ENCODE peak calls at places on chromosomes 12 and 14, in ten cellular contexts. F, W, N, B, K, I, O, H, S and M are unnamed samples.

GRCh38 chr12:131222271-131223139 is 268.8 kb downstream of the ADGRD1 start:
- DNase-seq in F (no peak), W (no peak), N (peak), B (no peak), K (no peak), I (no peak), O (no peak), H (no peak), S (no peak), M (no peak)

GRCh38 chr12:27009926-27010325 is 4.3 kb downstream of the TM7SF3 start:
- DNase-seq in F (no peak), W (peak), N (peak), B (no peak), K (no peak), I (no peak), O (no peak), H (no peak), S (no peak), M (no peak)

GRCh38 chr12:73863541-73863940 is 674.1 kb upstream of the ATXN7L3B start:
- DNase-seq in F (no peak), W (no peak), N (peak), B (no peak), K (no peak), I (no peak), O (peak), H (no peak), S (no peak), M (no peak)

GRCh38 chr14:61219256-61219655 is 61.9 kb downstream of the TMEM30B start:
- DNase-seq in F (no peak), W (no peak), N (no peak), B (no peak), K (no peak), I (peak), O (no peak), H (no peak), S (no peak), M (no peak)

GRCh38 chr14:54446201-54446693 is 5.1 kb upstream of the CNIH1 start:
- DNase-seq in F (no peak), W (no peak), N (peak), B (no peak), K (peak), I (no peak), O (peak), H (no peak), S (no peak), M (no peak)

GRCh38 chr12:2974560-2974971 is 15.4 kb downstream of the TEAD4 start:
- DNase-seq in F (no peak), W (no peak), N (peak), B (no peak), K (no peak), I (peak), O (peak), H (no peak), S (no peak), M (no peak)

GRCh38 chr12:9651265-9651729 is 18.2 kb upstream of the CLEC2D start:
- DNase-seq in F (peak), W (no peak), N (peak), B (no peak), K (no peak), I (peak), O (no peak), H (no peak), S (no peak), M (no peak)

GRCh38 chr12:98645572-98646067 is 530 bp downstream of the APAF1 start:
- DNase-seq in F (peak), W (no peak), N (peak), B (no peak), K (no peak), I (no peak), O (peak), H (peak), S (no peak), M (no peak)

GRCh38 chr14:71745072-71745471 is 187.2 kb upstream of the RGS6 start:
- DNase-seq in F (no peak), W (no peak), N (no peak), B (no peak), K (no peak), I (no peak), O (no peak), H (no peak), S (no peak), M (no peak)

GRCh38 chr14:66288511-66288910 is 197.7 kb upstream of the CCDC196 start:
- DNase-seq in F (no peak), W (peak), N (peak), B (no peak), K (no peak), I (no peak), O (no peak), H (no peak), S (no peak), M (no peak)

GRCh38 chr12:78062781-78063180 is 232.1 kb downstream of the NAV3 start:
- DNase-seq in F (no peak), W (no peak), N (peak), B (no peak), K (no peak), I (peak), O (no peak), H (no peak), S (no peak), M (no peak)

GRCh38 chr12:105477873-105478272 is 147.4 kb downstream of the C12orf75 start:
- DNase-seq in F (no peak), W (no peak), N (no peak), B (no peak), K (no peak), I (no peak), O (no peak), H (no peak), S (no peak), M (no peak)

GRCh38 chr12:130155416-130156073 is 6.7 kb upstream of the FZD10 start:
- DNase-seq in F (no peak), W (no peak), N (peak), B (no peak), K (no peak), I (no peak), O (peak), H (no peak), S (no peak), M (no peak)

GRCh38 chr12:117967512-117967911 is 1.3 kb downstream of the KSR2 start:
- DNase-seq in F (no peak), W (no peak), N (no peak), B (no peak), K (no peak), I (no peak), O (no peak), H (no peak), S (no peak), M (no peak)

GRCh38 chr12:54136844-54137580 is 51.8 kb downstream of the SMUG1 start:
- DNase-seq in F (no peak), W (no peak), N (no peak), B (no peak), K (no peak), I (no peak), O (no peak), H (no peak), S (no peak), M (no peak)

GRCh38 chr12:82896979-82897378 is 210.3 kb downstream of the TMTC2 start:
- DNase-seq in F (no peak), W (peak), N (peak), B (no peak), K (no peak), I (peak), O (peak), H (peak), S (no peak), M (no peak)

GRCh38 chr12:88518863-88519403 is 61.3 kb downstream of the KITLG start:
- DNase-seq in F (no peak), W (no peak), N (no peak), B (no peak), K (no peak), I (no peak), O (no peak), H (no peak), S (no peak), M (no peak)

GRCh38 chr14:23610090-23610814 is 25.9 kb upstream of the DHRS2 start:
- DNase-seq in F (no peak), W (no peak), N (no peak), B (no peak), K (no peak), I (no peak), O (no peak), H (no peak), S (no peak), M (no peak)

GRCh38 chr14:53531151-53531550 is 378.0 kb upstream of the DDHD1 start:
- DNase-seq in F (no peak), W (no peak), N (no peak), B (no peak), K (no peak), I (no peak), O (no peak), H (no peak), S (no peak), M (no peak)

GRCh38 chr12:31485570-31485969 is 105.4 kb downstream of the DENND5B start:
- DNase-seq in F (no peak), W (no peak), N (no peak), B (no peak), K (no peak), I (peak), O (no peak), H (no peak), S (no peak), M (no peak)

GRCh38 chr14:30445394-30445793 is 113.6 kb upstream of the G2E3 start:
- DNase-seq in F (no peak), W (no peak), N (no peak), B (no peak), K (no peak), I (no peak), O (no peak), H (no peak), S (no peak), M (no peak)

GRCh38 chr14:102185360-102185759 is 45.7 kb downstream of the WDR20 start:
- DNase-seq in F (no peak), W (peak), N (no peak), B (no peak), K (no peak), I (no peak), O (no peak), H (peak), S (peak), M (no peak)

GRCh38 chr12:69783365-69783764 is 41.7 kb upstream of the MYRFL start:
- DNase-seq in F (no peak), W (no peak), N (no peak), B (no peak), K (no peak), I (no peak), O (no peak), H (no peak), S (no peak), M (no peak)

GRCh38 chr14:63800651-63801385 is 52.0 kb upstream of the SYNE2 start:
- DNase-seq in F (no peak), W (no peak), N (no peak), B (no peak), K (no peak), I (no peak), O (no peak), H (no peak), S (no peak), M (no peak)

GRCh38 chr12:28343687-28344086 is 153.4 kb downstream of the CCDC91 start:
- DNase-seq in F (no peak), W (no peak), N (no peak), B (no peak), K (no peak), I (no peak), O (no peak), H (no peak), S (no peak), M (no peak)

GRCh38 chr12:66620026-66620425 is 58.9 kb downstream of the GRIP1 start:
- DNase-seq in F (no peak), W (no peak), N (peak), B (no peak), K (no peak), I (no peak), O (no peak), H (no peak), S (no peak), M (no peak)

GRCh38 chr14:91229743-91230200 is 14.7 kb downstream of the GPR68 start:
- DNase-seq in F (peak), W (no peak), N (peak), B (no peak), K (no peak), I (peak), O (no peak), H (no peak), S (no peak), M (peak)

GRCh38 chr12:68356060-68356748 is 24.0 kb upstream of the MDM1 start:
- DNase-seq in F (no peak), W (no peak), N (no peak), B (no peak), K (peak), I (no peak), O (no peak), H (no peak), S (no peak), M (no peak)

GRCh38 chr12:128644664-128645296 is 179.0 kb downstream of the SLC15A4 start:
- DNase-seq in F (no peak), W (no peak), N (peak), B (no peak), K (peak), I (no peak), O (no peak), H (no peak), S (no peak), M (no peak)